ENCODE peak calls at places on chromosomes 13 and 19, in seven cellular contexts. L, X, U, M, Q, E and Z are unnamed samples.

GRCh38 chr19:1471514-1472107 is 7.4 kb downstream of the C19orf25 start:
- DNase-seq in L (peak), X (no peak), U (no peak), M (no peak), Q (no peak), E (no peak), Z (no peak)

GRCh38 chr19:418761-419632 is 10.1 kb upstream of the C2CD4C start:
- DNase-seq in L (peak), X (no peak), U (no peak), M (no peak), Q (no peak), E (no peak), Z (no peak)

GRCh38 chr19:45769821-45770191 is 754 bp upstream of the SIX5 start:
- DNase-seq in L (no peak), X (peak), U (no peak), M (no peak), Q (peak), E (no peak), Z (no peak)

GRCh38 chr19:30696514-30696913 is 324.3 kb downstream of the ZNF536 start:
- DNase-seq in L (peak), X (no peak), U (no peak), M (peak), Q (peak), E (no peak), Z (no peak)

GRCh38 chr19:33690461-33691427 is 69.0 kb downstream of the CHST8 start:
- DNase-seq in L (peak), X (no peak), U (no peak), M (no peak), Q (no peak), E (no peak), Z (no peak)

GRCh38 chr13:24276310-24276709 is 33.1 kb upstream of the C1QTNF9 start:
- DNase-seq in L (no peak), X (no peak), U (no peak), M (no peak), Q (no peak), E (no peak), Z (no peak)

GRCh38 chr13:36736119-36736726 is 62.4 kb downstream of the SERTM1 start:
- DNase-seq in L (peak), X (peak), U (no peak), M (peak), Q (peak), E (peak), Z (peak)

GRCh38 chr19:13729859-13730258 is 34.5 kb upstream of the MRI1 start:
- DNase-seq in L (no peak), X (no peak), U (no peak), M (no peak), Q (no peak), E (peak), Z (peak)

GRCh38 chr13:99949657-99950413 is 21.7 kb downstream of the ZIC5 start:
- DNase-seq in L (peak), X (no peak), U (no peak), M (no peak), Q (peak), E (no peak), Z (no peak)

GRCh38 chr19:8161135-8161646 is 11.8 kb upstream of the FBN3 start:
- DNase-seq in L (peak), X (no peak), U (no peak), M (peak), Q (peak), E (no peak), Z (no peak)

GRCh38 chr19:3603121-3603841 is 3.4 kb downstream of the TBXA2R start:
- DNase-seq in L (no peak), X (no peak), U (no peak), M (no peak), Q (no peak), E (no peak), Z (no peak)

GRCh38 chr13:29523199-29523931 is 72.1 kb downstream of the SLC7A1 start:
- DNase-seq in L (no peak), X (peak), U (no peak), M (no peak), Q (peak), E (no peak), Z (peak)

GRCh38 chr19:57103573-57104277 is 16.1 kb upstream of the USP29 start:
- DNase-seq in L (peak), X (peak), U (peak), M (peak), Q (peak), E (no peak), Z (peak)

GRCh38 chr13:75250526-75251183 is 231.3 kb downstream of the TBC1D4 start:
- DNase-seq in L (no peak), X (peak), U (no peak), M (no peak), Q (peak), E (peak), Z (peak)
- H3K4me3 ChIP-seq in L (no peak), X (no peak), U (no peak), M (no peak), Q (peak), E (no peak), Z (no peak)

GRCh38 chr13:33761744-33762143 is 56.2 kb upstream of the RFC3 start:
- DNase-seq in L (peak), X (no peak), U (no peak), M (peak), Q (peak), E (no peak), Z (peak)
- TF ChIP-seq CTCF in L (peak), X (peak), U (peak), M (no peak), Q (peak), E (no peak), Z (peak)

GRCh38 chr13:73967397-73968165 is 166.6 kb downstream of the KLF12 start:
- DNase-seq in L (no peak), X (no peak), U (no peak), M (no peak), Q (peak), E (no peak), Z (no peak)
- H3K4me3 ChIP-seq in L (no peak), X (no peak), U (no peak), M (no peak), Q (no peak), E (no peak), Z (no peak)

GRCh38 chr19:55346725-55347441 is 7.2 kb downstream of the KMT5C start:
- DNase-seq in L (peak), X (no peak), U (no peak), M (no peak), Q (no peak), E (no peak), Z (no peak)
- TF ChIP-seq CTCF in L (no peak), X (no peak), U (no peak), M (no peak), Q (no peak), E (no peak), Z (no peak)

DNA sequence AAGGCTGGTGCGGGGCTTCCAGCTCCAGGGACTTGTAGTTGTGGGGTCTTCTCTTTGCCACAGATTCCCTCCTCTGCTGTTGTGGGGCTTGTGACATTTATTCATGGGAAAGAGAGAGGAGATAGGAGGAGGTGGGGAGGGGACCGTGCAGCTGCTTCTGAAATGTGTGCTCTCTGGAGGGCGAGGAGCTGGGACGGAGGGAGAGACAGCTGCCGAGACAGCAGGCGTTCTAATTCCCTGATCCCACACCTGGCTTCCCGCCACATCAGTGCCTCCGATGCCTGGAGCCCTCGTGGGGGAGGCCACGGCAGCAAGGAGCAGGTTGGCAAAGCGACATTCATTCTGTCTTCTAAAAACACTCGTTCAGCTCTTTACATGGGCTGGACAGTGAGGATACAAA is 164.4 kb downstream of the USP12 start:
- DNase-seq in L (peak), X (no peak), U (no peak), M (no peak), Q (no peak), E (no peak), Z (no peak)
- H3K4me3 ChIP-seq in L (no peak), X (peak), U (no peak), M (peak), Q (no peak), E (no peak), Z (peak)

DNA sequence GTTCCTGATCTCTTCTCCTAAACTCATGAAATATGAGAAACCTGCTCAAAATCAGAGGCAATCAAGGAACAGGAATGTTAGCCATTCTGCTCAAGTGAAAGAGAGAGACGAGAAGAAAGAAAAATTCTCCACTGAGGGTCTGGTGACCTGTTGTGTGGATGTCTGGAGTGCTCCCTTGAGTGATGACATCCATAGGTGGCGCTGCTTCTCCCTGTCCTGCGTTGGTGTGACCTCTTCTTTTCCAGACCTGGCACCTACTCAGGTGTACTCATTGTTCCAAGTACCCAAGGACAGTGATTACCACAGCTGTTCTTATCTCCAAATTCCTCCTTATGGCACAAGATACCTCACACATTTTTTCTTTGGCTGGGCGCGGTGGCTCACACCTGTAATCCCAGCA is 4.0 kb downstream of the ZNF223 start:
- DNase-seq in L (peak), X (no peak), U (no peak), M (no peak), Q (no peak), E (no peak), Z (no peak)
- TF ChIP-seq CTCF in L (peak), X (no peak), U (no peak), M (no peak), Q (no peak), E (no peak), Z (no peak)